ENCODE peak calls at places on chromosomes 3 and 15, in nine cellular contexts. G is colonic mucosa, I is fibroblast of lung, C is hepatocyte, X is heart left ventricle, O is psoas muscle, M is uterus, P is bronchial epithelial cell, K is cardiac muscle cell. J is an unnamed sample.
A peak's percentile ranks its signal among the peaks of the same experiment; 100 is the strongest.

GRCh38 chr3:12891985-12892839 is 50.8 kb upstream of the RPL32 start:
- DNase-seq in G (peak; percentile 40), M (peak; percentile 52), I (peak; percentile 70), X (peak; percentile 27), O (peak; percentile 54), P (peak; percentile 51), C (peak; percentile 81), K (peak; percentile 76), J (peak; percentile 55)

GRCh38 chr15:42955518-42955917 is 34.9 kb upstream of the TTBK2 start:
- DNase-seq in K (peak; percentile 12), G (no peak), I (no peak), O (no peak), X (no peak), C (no peak), P (peak; percentile 99), M (no peak), J (no peak)

GRCh38 chr3:26622634-26623408 is at the start of gene LRRC3B:
- DNase-seq in O (peak; percentile 47), I (no peak), P (no peak), M (no peak), C (peak; percentile 37), G (no peak), X (no peak), K (no peak), J (no peak)

GRCh38 chr15:100572362-100572983 is 29.5 kb downstream of the LINS1 start:
- DNase-seq in X (no peak), C (peak; percentile 11), M (no peak), O (no peak), K (peak; percentile 52), G (no peak), I (peak; percentile 59), P (peak; percentile 40), J (no peak)

GRCh38 chr3:134330895-134331810 is 43.1 kb downstream of the AMOTL2 start:
- DNase-seq in O (peak; percentile 69), M (no peak), C (peak; percentile 48), P (peak; percentile 76), I (peak; percentile 47), G (no peak), X (no peak), K (peak; percentile 63), J (no peak)

GRCh38 chr3:110384601-110385000 is 687.0 kb upstream of the NECTIN3 start:
- DNase-seq in M (no peak), O (no peak), C (no peak), X (no peak), P (peak; percentile 70), G (no peak), K (peak; percentile 76), I (peak; percentile 86), J (no peak)

GRCh38 chr3:61562810-61563613 is 1.6 kb downstream of the PTPRG start:
- DNase-seq in X (peak; percentile 47), P (no peak), C (peak; percentile 44), M (peak; percentile 21), I (peak; percentile 34), K (peak; percentile 52), O (peak; percentile 69), G (peak; percentile 33), J (peak; percentile 40)

GRCh38 chr3:46908294-46908985 is 30.9 kb downstream of the PTH1R start:
- DNase-seq in C (no peak), O (peak; percentile 56), I (peak; percentile 76), M (no peak), P (peak; percentile 31), X (peak; percentile 38), G (no peak), K (peak; percentile 88), J (peak; percentile 58)

GRCh38 chr3:34511891-34512290 is 713.5 kb downstream of the PDCD6IP start:
- DNase-seq in P (no peak), G (no peak), M (no peak), X (no peak), K (no peak), C (no peak), O (no peak), I (no peak), J (no peak)

GRCh38 chr3:129824926-129825541 is 68.5 kb downstream of the TMCC1 start:
- DNase-seq in C (peak; percentile 72), K (peak; percentile 67), X (no peak), M (no peak), P (peak; percentile 56), G (peak; percentile 62), I (peak; percentile 61), O (no peak), J (peak; percentile 18)

GRCh38 chr3:61237858-61238257 is 13.4 kb downstream of the FHIT start:
- DNase-seq in I (no peak), G (no peak), M (no peak), C (no peak), O (no peak), P (peak; percentile 13), K (no peak), X (no peak), J (no peak)

GRCh38 chr15:95669146-95669922 is 661.2 kb upstream of the NR2F2 start:
- DNase-seq in O (no peak), K (peak; percentile 18), I (no peak), M (peak; percentile 20), C (no peak), P (no peak), X (no peak), G (no peak), J (no peak)
- H3K4me3 ChIP-seq in O (peak overlapping the region; percentile 45), K (no peak overlapping the region), I (peak overlapping the region; percentile 34), M (peak overlapping the region; percentile 19), C (no peak overlapping the region), P (no peak overlapping the region), X (no peak overlapping the region), G (no peak overlapping the region), J (no peak overlapping the region)

GRCh38 chr15:57018151-57018550 is 99.7 kb downstream of the TCF12 start:
- DNase-seq in O (no peak), K (no peak), G (no peak), X (no peak), P (no peak), M (no peak), C (no peak), I (no peak), J (no peak)

GRCh38 chr15:57015360-57015759 is 96.9 kb downstream of the TCF12 start:
- DNase-seq in M (no peak), P (no peak), G (no peak), K (no peak), I (no peak), O (no peak), C (no peak), X (no peak), J (no peak)

GRCh38 chr15:57015897-57016296 is 97.5 kb downstream of the TCF12 start:
- DNase-seq in G (no peak), I (no peak), P (peak; percentile 94), M (no peak), K (no peak), C (peak; percentile 34), O (no peak), X (no peak), J (no peak)

GRCh38 chr15:57019496-57020160 is 101.2 kb downstream of the TCF12 start:
- DNase-seq in P (no peak), G (no peak), C (no peak), O (no peak), K (peak; percentile 26), M (no peak), X (peak; percentile 39), I (no peak), J (no peak)

GRCh38 chr15:57017024-57017423 is 98.6 kb downstream of the TCF12 start:
- DNase-seq in O (no peak), M (no peak), K (peak; percentile 42), C (no peak), G (no peak), I (peak; percentile 42), X (no peak), P (no peak), J (no peak)
- TF ChIP-seq CTCF in O (peak; percentile 8), M (no peak), K (peak; percentile 16), C (no peak), G (no peak), I (peak; percentile 17), X (peak; percentile 19), P (no peak), J (no peak)

GRCh38 chr15:91424001-91424400 is 323.9 kb downstream of the SV2B start:
- DNase-seq in M (no peak), C (no peak), G (no peak), X (no peak), K (no peak), I (no peak), O (no peak), P (no peak), J (no peak)
- H3K27me3 ChIP-seq in M (no peaks in the 10 kb centered on the region), C (no peaks in the 10 kb centered on the region), G (no peaks in the 10 kb centered on the region), X (no peaks in the 10 kb centered on the region), K (no peaks in the 10 kb centered on the region), I (no peaks in the 10 kb centered on the region), O (peaks cover 1% of the 10 kb centered on the region), P (no peaks in the 10 kb centered on the region), J (no peaks in the 10 kb centered on the region)

DNA sequence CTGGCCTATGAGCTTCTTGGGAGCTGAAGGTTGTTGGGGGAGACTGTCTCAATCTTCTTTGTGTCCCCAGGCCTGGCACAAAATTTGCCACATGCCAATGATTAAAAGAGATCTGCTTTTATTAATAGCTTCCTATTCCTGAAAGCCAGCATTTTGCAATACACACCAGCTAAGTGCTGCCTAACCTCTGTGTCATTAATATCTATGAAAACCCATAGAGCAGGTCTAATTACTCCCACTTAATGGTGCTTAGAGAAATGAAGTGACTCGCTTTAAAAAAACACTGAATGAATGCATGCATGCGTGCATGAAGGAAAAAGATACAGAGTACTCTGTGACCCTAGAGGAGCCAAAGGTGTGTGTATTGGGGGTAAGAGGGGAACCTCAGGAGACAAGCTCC is 55.0 kb downstream of the SLC6A1 start:
- DNase-seq in O (no peak), K (no peak), G (no peak), C (no peak), I (no peak), P (peak; percentile 38), X (no peak), M (no peak), J (no peak)
- H3K4me3 ChIP-seq in O (no peak overlapping the region), K (no peak overlapping the region), G (no peak overlapping the region), C (no peak overlapping the region), I (no peak overlapping the region), P (no peak overlapping the region), X (no peak overlapping the region), M (no peak overlapping the region), J (no peak overlapping the region)

GRCh38 chr3:186239321-186239720 is 122.7 kb downstream of the DGKG start:
- DNase-seq in G (no peak), P (peak; percentile 29), X (no peak), M (no peak), I (peak; percentile 24), K (no peak), O (no peak), C (no peak), J (peak; percentile 26)
- TF ChIP-seq CTCF in G (no peak), P (no peak), X (peak; percentile 31), M (no peak), I (no peak), K (no peak), O (peak; percentile 34), C (no peak), J (no peak)

GRCh38 chr15:74234598-74234875 is 1.6 kb upstream of the CCDC33 start:
- DNase-seq in X (no peak), P (no peak), I (no peak), C (no peak), O (no peak), G (no peak), M (no peak), K (no peak), J (no peak)
- H3K27me3 ChIP-seq in X (no peaks in the 10 kb centered on the region), P (peaks cover 7% of the 10 kb centered on the region), I (peaks cover 11% of the 10 kb centered on the region), C (no peaks in the 10 kb centered on the region), O (no peaks in the 10 kb centered on the region), G (no peaks in the 10 kb centered on the region), M (no peaks in the 10 kb centered on the region), K (no peaks in the 10 kb centered on the region), J (no peaks in the 10 kb centered on the region)

J was measured in body of pancreas.